ENCODE peak calls at places on chromosomes 16 and 17, in eight cellular contexts. O is skeletal muscle cell; R is activated T-cell treated with anti-CD3 and anti-CD28 coated beads, Interleukin-2, amount 50 U/mL, for 24 hours; B is AG08395; X is NCI-H2081; P is stimulated activated CD8-positive, alpha-beta memory T cell treated with anti-CD3 and anti-CD28 coated beads, Interleukin-15, amount 100 ng/mL, for 48 hours; I is CD4-positive, alpha-beta T cell; K is tibial nerve. Z is an unnamed sample.

GRCh38 chr17:66764559-66764958 is 70.4 kb upstream of the CACNG5 start:
- DNase-seq in O (no peak), R (no peak), B (no peak), X (peak), P (no peak), I (no peak), K (no peak), Z (no peak)

GRCh38 chr17:37527249-37527851 is 37.7 kb downstream of the DUSP14 start:
- DNase-seq in O (peak), R (no peak), B (peak), X (peak), P (no peak), I (no peak), K (no peak), Z (peak)

GRCh38 chr17:49861150-49861884 is 13.4 kb upstream of the TAC4 start:
- DNase-seq in O (no peak), R (peak), B (peak), X (peak), P (no peak), I (peak), K (no peak), Z (peak)

GRCh38 chr17:15169676-15170075 is 95.5 kb downstream of the PMP22 start:
- DNase-seq in O (peak), R (no peak), B (peak), X (no peak), P (no peak), I (no peak), K (no peak), Z (no peak)

GRCh38 chr16:48277158-48277557 is 29.8 kb upstream of the ABCC11 start:
- DNase-seq in O (no peak), R (no peak), B (no peak), X (peak), P (no peak), I (no peak), K (no peak), Z (no peak)

GRCh38 chr16:3520861-3521260 is 20.1 kb downstream of the CLUAP1 start:
- DNase-seq in O (no peak), R (no peak), B (no peak), X (no peak), P (no peak), I (no peak), K (no peak), Z (no peak)

GRCh38 chr17:17512866-17513265 is 16.7 kb upstream of the RASD1 start:
- DNase-seq in O (no peak), R (no peak), B (no peak), X (no peak), P (no peak), I (no peak), K (no peak), Z (no peak)

GRCh38 chr16:75555213-75555706 is 792 bp downstream of the TMEM231 start:
- DNase-seq in O (peak), R (no peak), B (peak), X (peak), P (no peak), I (no peak), K (peak), Z (peak)

GRCh38 chr17:74871329-74872076 is 1.3 kb downstream of the FDXR start:
- DNase-seq in O (no peak), R (no peak), B (no peak), X (no peak), P (no peak), I (no peak), K (no peak), Z (no peak)

GRCh38 chr17:77127735-77128361 is 12.9 kb upstream of the SEC14L1 start:
- DNase-seq in O (peak), R (peak), B (no peak), X (no peak), P (peak), I (peak), K (peak), Z (peak)

GRCh38 chr17:29588561-29589411 is 662 bp downstream of the GIT1 start:
- DNase-seq in O (no peak), R (peak), B (no peak), X (peak), P (no peak), I (no peak), K (no peak), Z (no peak)

GRCh38 chr17:45270828-45271418 is 9.0 kb upstream of the SPATA32 start:
- DNase-seq in O (no peak), R (peak), B (no peak), X (peak), P (no peak), I (peak), K (no peak), Z (peak)

GRCh38 chr16:24046442-24046841 is 209.7 kb upstream of the CACNG3 start:
- DNase-seq in O (no peak), R (no peak), B (no peak), X (no peak), P (no peak), I (no peak), K (no peak), Z (no peak)

GRCh38 chr17:28370035-28370743 is at the start of gene VTN:
- DNase-seq in O (no peak), R (no peak), B (no peak), X (no peak), P (no peak), I (no peak), K (no peak), Z (peak)

GRCh38 chr17:42018339-42018738 is 1.1 kb upstream of the DNAJC7 start:
- DNase-seq in O (no peak), R (no peak), B (no peak), X (peak), P (no peak), I (no peak), K (no peak), Z (no peak)

GRCh38 chr17:37741334-37742113 is 3.3 kb downstream of the HNF1B start:
- DNase-seq in O (no peak), R (no peak), B (no peak), X (peak), P (no peak), I (no peak), K (no peak), Z (no peak)

GRCh38 chr16:61370564-61370963 is 665.7 kb downstream of the CDH8 start:
- DNase-seq in O (no peak), R (no peak), B (no peak), X (no peak), P (no peak), I (no peak), K (no peak), Z (no peak)

GRCh38 chr17:44875761-44876160 is 23.5 kb downstream of the EFTUD2 start:
- DNase-seq in O (no peak), R (no peak), B (no peak), X (no peak), P (no peak), I (no peak), K (no peak), Z (no peak)

GRCh38 chr17:16459271-16459670 is 32.7 kb downstream of the LRRC75A start:
- DNase-seq in O (no peak), R (no peak), B (no peak), X (no peak), P (no peak), I (no peak), K (no peak), Z (no peak)

GRCh38 chr16:56885446-56886162 is 20.6 kb downstream of the SLC12A3 start:
- DNase-seq in O (no peak), R (no peak), B (no peak), X (no peak), P (no peak), I (no peak), K (no peak), Z (no peak)

GRCh38 chr16:14268073-14268472 is 197.0 kb downstream of the MRTFB start:
- DNase-seq in O (no peak), R (no peak), B (no peak), X (no peak), P (no peak), I (no peak), K (no peak), Z (no peak)

GRCh38 chr17:43365356-43365755 is 33.4 kb upstream of the ARL4D start:
- DNase-seq in O (no peak), R (no peak), B (no peak), X (no peak), P (no peak), I (no peak), K (no peak), Z (no peak)

GRCh38 chr17:32259596-32259995 is 6.0 kb upstream of the RHBDL3 start:
- DNase-seq in O (peak), R (no peak), B (peak), X (no peak), P (no peak), I (no peak), K (no peak), Z (no peak)

GRCh38 chr17:288802-289356 is 63.7 kb downstream of the RPH3AL start:
- DNase-seq in O (no peak), R (no peak), B (no peak), X (no peak), P (no peak), I (no peak), K (peak), Z (no peak)

GRCh38 chr16:4994719-4995434 is 36.7 kb downstream of the SEC14L5 start:
- DNase-seq in O (no peak), R (no peak), B (no peak), X (no peak), P (no peak), I (no peak), K (no peak), Z (no peak)

GRCh38 chr17:27495460-27495859 is 39.2 kb downstream of the KSR1 start:
- DNase-seq in O (no peak), R (no peak), B (no peak), X (no peak), P (no peak), I (no peak), K (no peak), Z (no peak)

GRCh38 chr16:8736123-8736680 is 61.2 kb downstream of the TMEM186 start:
- DNase-seq in O (no peak), R (no peak), B (no peak), X (no peak), P (no peak), I (no peak), K (no peak), Z (no peak)

GRCh38 chr17:54559883-54560282 is 340.8 kb upstream of the TOM1L1 start:
- DNase-seq in O (no peak), R (no peak), B (no peak), X (no peak), P (no peak), I (no peak), K (no peak), Z (no peak)

GRCh38 chr16:21162661-21163151 is 4.2 kb downstream of the LDAF1 start:
- DNase-seq in O (no peak), R (no peak), B (peak), X (peak), P (no peak), I (no peak), K (no peak), Z (no peak)

GRCh38 chr16:88295526-88296436 is 87.0 kb upstream of the ZNF469 start:
- DNase-seq in O (no peak), R (no peak), B (no peak), X (no peak), P (no peak), I (no peak), K (no peak), Z (no peak)

GRCh38 chr17:44844390-44844830 is 3.3 kb upstream of the HIGD1B start:
- DNase-seq in O (no peak), R (no peak), B (peak), X (no peak), P (no peak), I (no peak), K (no peak), Z (no peak)

GRCh38 chr17:13337864-13338371 is 263.8 kb downstream of the HS3ST3A1 start:
- DNase-seq in O (no peak), R (no peak), B (peak), X (peak), P (no peak), I (no peak), K (no peak), Z (peak)

GRCh38 chr16:14302031-14302398 is 230.9 kb downstream of the MRTFB start:
- DNase-seq in O (peak), R (no peak), B (peak), X (no peak), P (no peak), I (no peak), K (no peak), Z (no peak)

GRCh38 chr16:27080870-27081269 is 14.1 kb downstream of the C16orf82 start:
- DNase-seq in O (no peak), R (no peak), B (peak), X (no peak), P (no peak), I (no peak), K (no peak), Z (no peak)

GRCh38 chr16:8346291-8346690 is 244.0 kb downstream of the TMEM114 start:
- DNase-seq in O (no peak), R (no peak), B (no peak), X (no peak), P (no peak), I (no peak), K (no peak), Z (no peak)